ENCODE peak calls at places on chromosomes 16 and 17, in six cellular contexts. W, L, T, U, S and O are unnamed samples.

GRCh38 chr16:49428808-49429207 is 55.2 kb downstream of the C16orf78 start:
- DNase-seq in W (no peak), L (no peak), T (no peak), U (no peak), S (no peak), O (no peak)

GRCh38 chr17:30352247-30352814 is 18.5 kb upstream of the TMIGD1 start:
- DNase-seq in W (no peak), L (no peak), T (no peak), U (no peak), S (no peak), O (no peak)

GRCh38 chr16:81524382-81524781 is 79.8 kb downstream of the CMIP start:
- DNase-seq in W (peak), L (no peak), T (no peak), U (no peak), S (no peak), O (no peak)

GRCh38 chr16:30667361-30667905 is 9.2 kb downstream of the FBRS start:
- DNase-seq in W (no peak), L (no peak), T (no peak), U (no peak), S (no peak), O (no peak)

GRCh38 chr17:40442392-40443195 is 656 bp upstream of the IGFBP4 start:
- DNase-seq in W (no peak), L (no peak), T (no peak), U (peak), S (peak), O (peak)

GRCh38 chr17:45147102-45147580 is 1.1 kb upstream of the HEXIM1 start:
- DNase-seq in W (peak), L (no peak), T (no peak), U (peak), S (no peak), O (peak)

GRCh38 chr17:60743812-60744211 is 66.2 kb downstream of the BCAS3 start:
- DNase-seq in W (no peak), L (peak), T (no peak), U (no peak), S (no peak), O (no peak)

GRCh38 chr16:87541882-87542234 is 49.0 kb upstream of the ZCCHC14 start:
- DNase-seq in W (peak), L (no peak), T (no peak), U (no peak), S (no peak), O (no peak)

GRCh38 chr17:42485680-42486079 is 27.0 kb downstream of the ATP6V0A1 start:
- DNase-seq in W (no peak), L (no peak), T (no peak), U (no peak), S (no peak), O (no peak)

GRCh38 chr16:66269631-66270332 is 96.7 kb upstream of the CDH5 start:
- DNase-seq in W (no peak), L (no peak), T (no peak), U (no peak), S (peak), O (no peak)
- H3K27ac ChIP-seq in W (no peak), L (peak), T (no peak), U (peak), S (peak), O (no peak)

DNA sequence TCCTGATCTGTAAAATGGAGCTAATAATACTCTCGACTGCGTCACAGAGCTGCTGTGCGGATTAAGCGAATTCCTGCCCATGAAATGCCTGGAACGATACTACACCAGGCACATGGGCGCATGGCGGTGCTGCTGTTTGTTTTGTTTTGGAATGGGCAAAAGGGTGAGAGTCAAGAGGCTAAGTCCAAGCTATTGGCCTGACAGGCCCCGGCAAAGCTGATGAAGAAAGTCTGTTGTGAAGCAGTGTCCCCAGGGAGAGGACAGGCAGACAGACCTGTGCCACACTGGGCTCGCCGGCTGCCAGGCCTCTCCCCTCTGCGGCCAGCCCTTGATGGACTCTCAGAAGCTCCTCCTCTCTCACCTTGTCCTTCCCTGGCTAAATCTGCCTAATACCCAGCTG is 31.3 kb upstream of the RASD1 start:
- DNase-seq in W (no peak), L (no peak), T (no peak), U (no peak), S (no peak), O (peak)
- H3K27ac ChIP-seq in W (no peak), L (no peak), T (no peak), U (peak), S (no peak), O (peak)

GRCh38 chr16:10504404-10504885 is 76.0 kb downstream of the EMP2 start:
- DNase-seq in W (no peak), L (no peak), T (no peak), U (no peak), S (no peak), O (no peak)
- H3K27ac ChIP-seq in W (no peak), L (no peak), T (peak), U (no peak), S (no peak), O (no peak)

GRCh38 chr17:17983376-17983775 is 10.7 kb downstream of the DRC3 start:
- DNase-seq in W (no peak), L (no peak), T (no peak), U (no peak), S (no peak), O (peak)

GRCh38 chr17:17982796-17983195 is 10.1 kb downstream of the DRC3 start:
- DNase-seq in W (no peak), L (no peak), T (no peak), U (no peak), S (no peak), O (no peak)

GRCh38 chr17:17979778-17980177 is 7.1 kb downstream of the DRC3 start:
- DNase-seq in W (no peak), L (no peak), T (no peak), U (no peak), S (no peak), O (no peak)

GRCh38 chr17:17983776-17984175 is 11.1 kb downstream of the DRC3 start:
- DNase-seq in W (no peak), L (no peak), T (no peak), U (no peak), S (no peak), O (no peak)

GRCh38 chr17:17981330-17981729 is 8.7 kb downstream of the DRC3 start:
- DNase-seq in W (no peak), L (no peak), T (no peak), U (no peak), S (no peak), O (no peak)
- H3K27ac ChIP-seq in W (no peak), L (no peak), T (no peak), U (no peak), S (no peak), O (no peak)

DNA sequence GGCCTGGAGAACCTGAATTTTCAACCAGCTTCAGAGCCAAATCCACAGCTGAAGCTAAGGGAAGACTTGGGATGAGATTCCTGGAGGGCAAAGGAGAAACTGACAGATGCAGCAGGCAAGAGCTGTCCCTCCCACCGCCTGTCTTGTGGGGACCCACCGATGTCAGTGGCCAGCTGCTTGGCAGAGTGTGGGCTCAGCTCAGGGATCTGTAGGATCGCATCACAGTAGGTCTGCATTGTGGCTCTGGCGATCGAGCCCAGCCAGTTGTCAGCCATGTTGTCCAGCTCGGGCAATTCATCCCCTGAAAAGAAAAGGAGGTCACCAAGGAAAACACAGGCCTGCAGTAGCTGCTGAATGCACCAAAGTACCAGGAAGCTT is 60.8 kb downstream of the COG7 start:
- DNase-seq in W (no peak), L (no peak), T (no peak), U (no peak), S (no peak), O (no peak)
- H3K27ac ChIP-seq in W (no peak), L (no peak), T (no peak), U (no peak), S (no peak), O (peak)

GRCh38 chr17:48484256-48484655 is 46.6 kb downstream of the HOXB1 start:
- DNase-seq in W (no peak), L (no peak), T (no peak), U (no peak), S (no peak), O (no peak)

GRCh38 chr17:48488548-48489106 is 42.2 kb downstream of the HOXB1 start:
- DNase-seq in W (no peak), L (no peak), T (no peak), U (no peak), S (no peak), O (no peak)

GRCh38 chr17:48484850-48485249 is 46.0 kb downstream of the HOXB1 start:
- DNase-seq in W (no peak), L (no peak), T (no peak), U (no peak), S (no peak), O (no peak)

GRCh38 chr17:48487221-48487620 is 43.6 kb downstream of the HOXB1 start:
- DNase-seq in W (no peak), L (no peak), T (no peak), U (no peak), S (no peak), O (no peak)

DNA sequence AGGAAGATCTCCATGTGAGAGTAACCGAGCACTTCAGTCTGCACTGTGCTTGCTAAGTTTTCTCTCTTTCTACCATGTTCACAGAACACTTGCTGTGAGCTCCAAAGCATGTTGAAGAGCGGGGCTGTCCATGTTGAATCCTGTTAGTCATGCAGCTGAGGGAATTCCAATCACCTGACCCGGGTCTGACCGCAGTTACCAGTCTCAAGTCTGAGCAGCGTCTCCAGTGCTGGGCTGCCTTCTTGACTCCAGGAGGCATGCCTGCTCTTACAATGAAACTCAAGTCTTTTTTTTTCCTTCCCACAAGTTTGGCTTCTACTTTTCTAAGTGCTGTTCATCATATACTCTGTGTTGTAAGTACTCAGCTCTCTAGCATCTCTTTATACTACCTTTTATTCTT is 44.3 kb downstream of the HOXB1 start:
- DNase-seq in W (no peak), L (no peak), T (no peak), U (no peak), S (no peak), O (no peak)
- H3K27ac ChIP-seq in W (no peak), L (no peak), T (no peak), U (no peak), S (no peak), O (no peak)

DNA sequence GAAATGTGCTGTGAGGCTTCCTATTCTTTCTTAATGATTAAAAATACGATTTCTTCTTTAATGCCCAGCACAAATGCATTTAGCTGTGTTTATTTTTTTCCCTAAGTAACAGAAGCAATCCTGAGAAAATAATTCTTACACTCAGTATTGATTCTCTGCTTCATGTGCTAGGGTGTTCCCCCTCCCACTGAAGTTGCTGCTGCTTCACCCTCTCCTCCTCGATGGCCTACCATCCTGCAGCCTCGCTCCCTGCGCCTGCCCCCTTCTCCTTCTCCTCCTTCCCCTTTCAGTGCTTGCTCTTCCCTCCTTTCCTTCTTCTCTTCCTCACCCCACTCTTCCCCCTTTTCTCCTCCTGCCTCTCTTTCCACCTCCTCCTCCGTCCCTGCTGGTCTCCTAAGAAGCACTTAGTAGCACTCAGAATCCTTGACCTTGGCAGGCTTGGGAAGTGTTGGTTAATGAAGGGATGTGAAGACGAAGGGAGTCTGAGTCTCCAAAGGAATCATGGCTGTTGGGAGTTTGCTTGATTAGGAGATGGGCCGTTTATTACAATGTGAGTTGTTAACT is 119.7 kb downstream of the RPTOR start:
- DNase-seq in W (no peak), L (no peak), T (no peak), U (no peak), S (no peak), O (no peak)
- H3K27ac ChIP-seq in W (no peak), L (no peak), T (no peak), U (peak), S (no peak), O (no peak)